ENCODE peak calls at places on chromosomes 6 and 20, in six cellular contexts. E is neuronal stem cell; C is CD8-positive, alpha-beta T cell; O is sigmoid colon; H is neural progenitor cell; Y is GM12878. W is an unnamed sample. For H3K4me1 and H3K27me3, the result is how much of the 10 kb centered on the place peaks cover.

GRCh38 chr20:50762045-50762422 is 30.7 kb downstream of the PARD6B start:
- DNase-seq in E (no peak), Y (no peak), C (no peak), O (no peak), H (no peak), W (no peak)

GRCh38 chr6:17035994-17036393 is 65.9 kb upstream of the STMND1 start:
- DNase-seq in O (no peak), E (no peak), H (no peak), Y (no peak), C (no peak), W (no peak)

GRCh38 chr6:159788276-159788675 is 1.1 kb downstream of the TCP1 start:
- DNase-seq in C (peak), O (no peak), Y (no peak), H (peak), E (no peak), W (no peak)

GRCh38 chr6:2763876-2764540 is 1.2 kb upstream of the WRNIP1 start:
- DNase-seq in E (no peak), H (no peak), C (no peak), Y (no peak), O (peak), W (peak)

GRCh38 chr6:11911535-11911934 is 100.6 kb upstream of the HIVEP1 start:
- DNase-seq in Y (no peak), E (no peak), O (no peak), C (no peak), H (no peak), W (no peak)

GRCh38 chr6:112207131-112207530 is 47.2 kb downstream of the LAMA4 start:
- DNase-seq in H (no peak), O (no peak), E (no peak), C (no peak), Y (no peak), W (no peak)

GRCh38 chr6:106194949-106195919 is 109.1 kb downstream of the PRDM1 start:
- DNase-seq in Y (no peak), H (no peak), C (no peak), E (no peak), O (no peak), W (no peak)

GRCh38 chr6:17930321-17930993 is 57.0 kb downstream of the KIF13A start:
- DNase-seq in Y (no peak), O (no peak), C (no peak), H (no peak), E (no peak), W (no peak)

GRCh38 chr20:34680586-34680985 is 3.7 kb upstream of the PIGU start:
- DNase-seq in O (no peak), H (no peak), Y (no peak), C (no peak), E (no peak), W (no peak)

DNA sequence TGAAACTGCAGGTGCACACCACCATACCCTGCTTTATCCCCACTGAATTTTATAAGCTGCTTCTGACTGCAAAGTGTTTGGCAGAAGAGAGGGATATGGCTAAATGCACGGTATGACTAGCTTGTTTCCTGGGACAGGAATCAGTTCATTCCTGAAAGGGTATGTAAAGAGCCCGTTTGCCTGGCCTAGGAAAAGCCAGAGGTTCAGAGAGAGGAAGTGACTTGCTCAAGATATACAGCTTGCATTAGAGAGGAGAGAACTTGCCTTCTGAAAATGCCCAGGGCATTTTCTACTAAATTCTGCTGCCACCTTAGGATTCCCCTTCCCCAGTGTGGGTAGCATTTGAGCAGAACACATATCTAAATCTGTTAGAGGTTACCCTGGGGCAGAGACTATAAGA is 683 bp upstream of the GCNT2 start:
- DNase-seq in Y (no peak), C (no peak), H (no peak), O (no peak), E (no peak), W (no peak)
- H3K4me3 ChIP-seq in Y (peak), C (no peak), H (peak), O (peak), E (no peak), W (no peak)

DNA sequence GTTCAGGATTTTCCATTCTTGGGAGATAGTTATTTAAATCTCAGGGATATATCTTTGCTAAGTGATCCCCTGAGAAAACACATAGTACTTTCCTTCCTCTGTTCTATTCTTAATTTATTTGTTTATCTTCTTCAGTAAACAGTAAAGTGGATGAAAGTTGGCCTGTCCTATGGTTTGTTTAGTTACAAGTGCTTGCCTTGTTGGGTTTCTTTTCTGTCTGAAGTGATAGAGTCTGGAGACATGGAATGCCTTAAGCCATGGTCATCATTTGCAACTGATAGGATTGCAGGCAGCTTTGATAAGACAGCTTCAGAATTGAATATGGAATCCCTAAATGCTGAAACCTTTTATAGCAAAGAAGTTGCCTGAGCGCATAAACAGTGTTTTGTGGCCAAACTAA is 4.9 kb downstream of the ADGRG6 start:
- DNase-seq in H (no peak), O (no peak), Y (no peak), C (no peak), E (no peak), W (no peak)
- H3K4me1 ChIP-seq in H (under half), O (under half), Y (under half), C (under half), E (under half), W (under half)

DNA sequence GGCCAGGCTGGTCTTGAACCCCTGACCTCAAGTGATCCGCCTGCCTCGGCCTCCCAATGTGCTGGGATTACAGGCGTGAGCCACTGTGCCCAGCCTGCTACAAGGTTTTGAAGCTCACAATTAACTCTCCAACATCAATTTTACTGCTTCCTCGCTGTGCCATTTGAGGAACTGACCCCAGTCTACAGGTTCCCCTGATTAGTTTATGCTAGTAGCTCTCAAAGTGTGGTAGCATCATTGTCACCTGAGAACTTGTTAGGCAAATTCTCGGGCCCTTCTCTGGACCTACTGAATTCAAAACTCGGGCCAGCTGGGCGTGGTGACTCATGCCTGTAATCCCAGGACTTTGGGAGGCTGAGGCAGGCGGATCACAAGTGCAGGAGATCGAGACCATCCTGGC is 49.4 kb downstream of the MCUR1 start:
- DNase-seq in O (peak), C (no peak), Y (peak), H (no peak), E (no peak), W (no peak)
- H3K27me3 ChIP-seq in O (under half), C (under half), Y (under half), H (under half), E (under half), W (under half)

DNA sequence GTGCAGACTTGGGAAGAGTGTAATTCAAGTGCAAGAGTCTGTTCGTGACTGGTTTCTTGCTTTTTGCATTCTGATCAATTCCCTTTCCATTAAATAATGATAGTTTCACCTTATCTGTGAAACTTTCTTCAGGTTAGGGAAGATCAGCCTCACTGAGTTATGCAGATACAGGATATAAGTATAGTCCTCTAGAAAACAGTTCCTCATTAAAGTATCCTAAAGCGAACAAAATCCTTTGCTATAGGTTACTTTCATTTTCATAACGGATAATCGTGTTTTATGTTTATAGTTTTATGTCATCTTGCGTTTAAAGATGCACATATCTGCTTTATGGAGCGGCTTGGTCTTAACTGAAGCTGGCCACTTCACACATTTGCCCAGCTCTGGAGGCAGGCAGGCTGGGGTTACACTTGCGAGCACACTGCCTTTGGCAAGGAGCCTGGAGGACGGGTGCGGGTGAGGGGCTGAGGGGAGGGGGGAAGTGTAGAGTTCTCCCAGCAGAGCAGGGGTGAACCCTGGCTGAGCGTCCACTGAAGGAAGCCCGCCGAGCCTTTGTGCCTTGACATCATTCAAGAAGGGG is 123.5 kb upstream of the IFNGR1 start:
- DNase-seq in E (no peak), Y (no peak), H (no peak), O (no peak), C (no peak), W (no peak)
- H3K4me3 ChIP-seq in E (no peak), Y (peak), H (no peak), O (peak), C (peak), W (peak)

GRCh38 chr6:163427498-163428254 is 13.2 kb downstream of the QKI start:
- DNase-seq in C (no peak), E (no peak), H (peak), O (no peak), Y (no peak), W (no peak)

GRCh38 chr6:163435013-163435412 is 20.5 kb downstream of the QKI start:
- DNase-seq in H (no peak), O (no peak), C (no peak), Y (no peak), E (no peak), W (no peak)

GRCh38 chr6:163432300-163432699 is 17.8 kb downstream of the QKI start:
- DNase-seq in H (no peak), Y (no peak), O (no peak), E (no peak), C (no peak), W (no peak)

GRCh38 chr6:163428373-163428772 is 13.9 kb downstream of the QKI start:
- DNase-seq in O (no peak), Y (no peak), E (no peak), C (no peak), H (no peak), W (no peak)

DNA sequence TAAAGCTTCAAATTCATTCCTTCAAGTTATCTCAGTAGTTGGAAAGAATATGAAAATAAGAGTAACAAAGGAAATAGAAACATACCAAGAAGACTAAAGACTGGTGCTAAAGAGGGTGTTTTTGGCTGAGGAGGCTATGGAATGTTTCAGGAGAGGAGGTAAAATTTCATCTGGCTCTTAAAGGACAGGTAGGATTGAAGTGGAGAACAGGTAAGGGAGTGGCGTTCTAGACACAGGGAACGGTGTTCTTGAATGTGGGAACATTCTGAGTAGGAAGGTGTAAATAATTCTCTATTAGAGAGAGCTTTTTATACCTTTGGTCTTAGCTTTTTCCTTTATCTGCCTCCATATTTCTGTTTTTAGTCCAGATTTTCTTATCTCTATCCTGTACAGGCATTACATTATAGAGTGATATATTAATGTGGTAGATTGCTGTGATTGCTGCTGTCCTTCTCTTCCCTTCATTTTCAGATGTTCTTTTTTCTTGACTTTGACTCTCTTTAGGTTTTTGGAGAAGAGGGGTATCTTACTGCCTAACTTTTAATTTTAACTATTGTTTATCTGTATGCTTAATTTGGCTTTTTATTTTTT is 15.4 kb downstream of the QKI start:
- DNase-seq in Y (no peak), C (no peak), H (no peak), E (no peak), O (no peak), W (no peak)
- H3K4me1 ChIP-seq in Y (under half), C (under half), H (under half), E (under half), O (under half), W (under half)

GRCh38 chr6:43999628-44000027 is 127.6 kb downstream of the MRPL14 start:
- DNase-seq in O (peak), Y (no peak), H (no peak), E (no peak), C (no peak), W (no peak)
- H3K27me3 ChIP-seq in O (under half), Y (under half), H (under half), E (under half), C (under half), W (under half)